ENCODE peak calls at places on chromosomes 4 and X, in eight cellular contexts. One of them, this sample, is unnamed.

GRCh38 chr4:71994559-71994958 is 37.2 kb upstream of the NPFFR2 start:
- DNase-seq in OCI-LY7: no peak
- DNase-seq in SJSA1: no peak
- DNase-seq in tibial artery: no peak
- DNase-seq in transverse colon: no peak
- DNase-seq in ovary: no peak
- DNase-seq in tibial nerve: no peak
- DNase-seq in mesendoderm: no peak
- DNase-seq in this sample: no peak

GRCh38 chrX:107146670-107147069 is 28.0 kb upstream of the RBM41 start:
- DNase-seq in SJSA1: no peak
- DNase-seq in OCI-LY7: no peak
- DNase-seq in tibial artery: no peak
- DNase-seq in tibial nerve: no peak
- DNase-seq in transverse colon: no peak
- DNase-seq in mesendoderm: no peak
- DNase-seq in ovary: no peak
- DNase-seq in this sample: no peak

GRCh38 chr4:152877868-152878267 is 58.3 kb upstream of the FHDC1 start:
- DNase-seq in mesendoderm: no peak
- DNase-seq in tibial artery: no peak
- DNase-seq in ovary: no peak
- DNase-seq in transverse colon: no peak
- DNase-seq in SJSA1: no peak
- DNase-seq in tibial nerve: no peak
- DNase-seq in OCI-LY7: no peak
- DNase-seq in this sample: no peak

GRCh38 chrX:27679281-27679680 is 89.1 kb downstream of the DCAF8L2 start:
- DNase-seq in tibial nerve: no peak
- DNase-seq in tibial artery: no peak
- DNase-seq in ovary: no peak
- DNase-seq in SJSA1: no peak
- DNase-seq in mesendoderm: no peak
- DNase-seq in transverse colon: no peak
- DNase-seq in OCI-LY7: no peak
- DNase-seq in this sample: no peak

GRCh38 chr4:170723171-170723570 is 633.4 kb upstream of the AADAT start:
- DNase-seq in tibial nerve: no peak
- DNase-seq in transverse colon: no peak
- DNase-seq in OCI-LY7: no peak
- DNase-seq in tibial artery: no peak
- DNase-seq in SJSA1: no peak
- DNase-seq in ovary: no peak
- DNase-seq in mesendoderm: no peak
- DNase-seq in this sample: no peak

GRCh38 chrX:68685722-68686683 is 38.5 kb downstream of the STARD8 start:
- DNase-seq in transverse colon: peak; percentile 29
- DNase-seq in ovary: peak; percentile 32
- DNase-seq in OCI-LY7: no peak
- DNase-seq in mesendoderm: peak; percentile 89
- DNase-seq in SJSA1: no peak
- DNase-seq in tibial nerve: no peak
- DNase-seq in tibial artery: no peak
- DNase-seq in this sample: peak; percentile 10

GRCh38 chrX:149504915-149505651 is at the start of gene IDS:
- DNase-seq in transverse colon: peak; percentile 92
- DNase-seq in OCI-LY7: peak; percentile 90
- DNase-seq in mesendoderm: peak; percentile 95
- DNase-seq in tibial artery: peak; percentile 88
- DNase-seq in tibial nerve: peak; percentile 81
- DNase-seq in ovary: peak; percentile 87
- DNase-seq in SJSA1: peak; percentile 74
- DNase-seq in this sample: peak; percentile 90

GRCh38 chrX:68416592-68416991 is 16.7 kb downstream of the OPHN1 start:
- DNase-seq in tibial artery: no peak
- DNase-seq in SJSA1: no peak
- DNase-seq in tibial nerve: no peak
- DNase-seq in mesendoderm: no peak
- DNase-seq in transverse colon: no peak
- DNase-seq in OCI-LY7: no peak
- DNase-seq in ovary: no peak
- DNase-seq in this sample: no peak

GRCh38 chr4:28010543-28011235 is 1150.0 kb downstream of the STIM2 start:
- DNase-seq in ovary: no peak
- DNase-seq in SJSA1: no peak
- DNase-seq in transverse colon: no peak
- DNase-seq in mesendoderm: no peak
- DNase-seq in tibial nerve: no peak
- DNase-seq in OCI-LY7: no peak
- DNase-seq in tibial artery: no peak
- DNase-seq in this sample: no peak

GRCh38 chrX:106894392-106894909 is 8.7 kb downstream of the RIPPLY1 start:
- DNase-seq in mesendoderm: peak; percentile 79
- DNase-seq in ovary: peak; percentile 48
- DNase-seq in OCI-LY7: peak; percentile 43
- DNase-seq in transverse colon: peak; percentile 45
- DNase-seq in SJSA1: peak; percentile 59
- DNase-seq in tibial artery: peak; percentile 33
- DNase-seq in tibial nerve: peak; percentile 20
- DNase-seq in this sample: peak; percentile 48

GRCh38 chr4:87243426-87244053 is 23.1 kb upstream of the KLHL8 start:
- DNase-seq in SJSA1: no peak
- DNase-seq in ovary: no peak
- DNase-seq in transverse colon: no peak
- DNase-seq in mesendoderm: peak; percentile 56
- DNase-seq in tibial artery: no peak
- DNase-seq in OCI-LY7: peak; percentile 14
- DNase-seq in tibial nerve: no peak
- DNase-seq in this sample: no peak

GRCh38 chrX:132401935-132402334 is 86.9 kb downstream of the MBNL3 start:
- DNase-seq in tibial artery: no peak
- DNase-seq in mesendoderm: no peak
- DNase-seq in ovary: no peak
- DNase-seq in SJSA1: no peak
- DNase-seq in tibial nerve: no peak
- DNase-seq in transverse colon: no peak
- DNase-seq in OCI-LY7: no peak
- DNase-seq in this sample: peak; percentile 3

GRCh38 chr4:71709961-71710360 is 73.9 kb downstream of the GC start:
- DNase-seq in mesendoderm: peak; percentile 54
- DNase-seq in OCI-LY7: no peak
- DNase-seq in tibial artery: no peak
- DNase-seq in ovary: no peak
- DNase-seq in tibial nerve: no peak
- DNase-seq in transverse colon: peak; percentile 8
- DNase-seq in SJSA1: no peak
- DNase-seq in this sample: no peak

GRCh38 chrX:13732246-13733067 is 2.0 kb downstream of the TRAPPC2 start:
- DNase-seq in tibial nerve: no peak
- DNase-seq in transverse colon: no peak
- DNase-seq in tibial artery: no peak
- DNase-seq in ovary: no peak
- DNase-seq in SJSA1: no peak
- DNase-seq in mesendoderm: no peak
- DNase-seq in OCI-LY7: peak; percentile 57
- DNase-seq in this sample: no peak

GRCh38 chr4:2292679-2293108 is 30.8 kb upstream of the MXD4 start:
- DNase-seq in ovary: no peak
- DNase-seq in tibial nerve: no peak
- DNase-seq in tibial artery: no peak
- DNase-seq in mesendoderm: no peak
- DNase-seq in OCI-LY7: no peak
- DNase-seq in transverse colon: no peak
- DNase-seq in SJSA1: no peak
- DNase-seq in this sample: no peak

GRCh38 chrX:140507223-140507981 is 2.5 kb upstream of the SOX3 start:
- DNase-seq in tibial nerve: no peak
- DNase-seq in ovary: no peak
- DNase-seq in SJSA1: no peak
- DNase-seq in transverse colon: no peak
- DNase-seq in tibial artery: no peak
- DNase-seq in mesendoderm: peak; percentile 63
- DNase-seq in OCI-LY7: no peak
- DNase-seq in this sample: no peak

GRCh38 chrX:132023117-132023895 is at the start of gene STK26:
- DNase-seq in transverse colon: peak; percentile 84
- DNase-seq in OCI-LY7: peak; percentile 82
- DNase-seq in tibial artery: peak; percentile 58
- DNase-seq in mesendoderm: peak; percentile 91
- DNase-seq in SJSA1: peak; percentile 0
- DNase-seq in ovary: peak; percentile 55
- DNase-seq in tibial nerve: peak; percentile 40
- DNase-seq in this sample: peak; percentile 55

GRCh38 chr4:52842788-52843187 is 19.3 kb upstream of the RASL11B start:
- DNase-seq in tibial nerve: no peak
- DNase-seq in ovary: no peak
- DNase-seq in OCI-LY7: no peak
- DNase-seq in tibial artery: no peak
- DNase-seq in SJSA1: no peak
- DNase-seq in transverse colon: no peak
- DNase-seq in mesendoderm: no peak
- DNase-seq in this sample: no peak

GRCh38 chrX:12480956-12481355 is 310.3 kb upstream of the PRPS2 start:
- DNase-seq in mesendoderm: peak; percentile 41
- DNase-seq in tibial artery: no peak
- DNase-seq in tibial nerve: no peak
- DNase-seq in OCI-LY7: no peak
- DNase-seq in ovary: no peak
- DNase-seq in SJSA1: no peak
- DNase-seq in transverse colon: no peak
- DNase-seq in this sample: no peak

GRCh38 chr4:135269125-135269772 is 1067.7 kb upstream of the PABPC4L start:
- DNase-seq in mesendoderm: no peak
- DNase-seq in tibial nerve: no peak
- DNase-seq in tibial artery: no peak
- DNase-seq in OCI-LY7: no peak
- DNase-seq in transverse colon: no peak
- DNase-seq in SJSA1: no peak
- DNase-seq in ovary: no peak
- DNase-seq in this sample: no peak

GRCh38 chr4:136687118-136687517 is 845.2 kb downstream of the PCDH18 start:
- DNase-seq in tibial nerve: no peak
- DNase-seq in OCI-LY7: no peak
- DNase-seq in tibial artery: no peak
- DNase-seq in ovary: no peak
- DNase-seq in transverse colon: no peak
- DNase-seq in SJSA1: no peak
- DNase-seq in mesendoderm: peak; percentile 23
- DNase-seq in this sample: no peak

GRCh38 chr4:102492531-102493241 is 8.5 kb upstream of the NFKB1 start:
- DNase-seq in OCI-LY7: no peak
- DNase-seq in SJSA1: no peak
- DNase-seq in transverse colon: no peak
- DNase-seq in tibial artery: no peak
- DNase-seq in tibial nerve: no peak
- DNase-seq in mesendoderm: no peak
- DNase-seq in ovary: no peak
- DNase-seq in this sample: no peak

GRCh38 chr4:84403656-84404055 is 95.4 kb downstream of the NKX6-1 start:
- DNase-seq in transverse colon: no peak
- DNase-seq in OCI-LY7: no peak
- DNase-seq in SJSA1: peak; percentile 27
- DNase-seq in mesendoderm: no peak
- DNase-seq in ovary: no peak
- DNase-seq in tibial artery: no peak
- DNase-seq in tibial nerve: no peak
- DNase-seq in this sample: no peak

GRCh38 chr4:24973471-24974251 is 57.1 kb downstream of the LGI2 start:
- DNase-seq in OCI-LY7: no peak
- DNase-seq in mesendoderm: no peak
- DNase-seq in transverse colon: peak; percentile 44
- DNase-seq in ovary: no peak
- DNase-seq in SJSA1: no peak
- DNase-seq in tibial artery: peak; percentile 65
- DNase-seq in tibial nerve: peak; percentile 15
- DNase-seq in this sample: peak; percentile 96

GRCh38 chr4:94208918-94209317 is 1.3 kb downstream of the SMARCAD1 start:
- DNase-seq in tibial nerve: no peak
- DNase-seq in tibial artery: no peak
- DNase-seq in mesendoderm: no peak
- DNase-seq in OCI-LY7: peak; percentile 17
- DNase-seq in SJSA1: no peak
- DNase-seq in transverse colon: no peak
- DNase-seq in ovary: no peak
- DNase-seq in this sample: no peak
- H3K4me3 ChIP-seq in tibial nerve: peak overlapping the region; percentile 65
- H3K4me3 ChIP-seq in tibial artery: peak overlapping the region; percentile 86
- H3K4me3 ChIP-seq in mesendoderm: peak overlapping the region; percentile 19
- H3K4me3 ChIP-seq in OCI-LY7: peak overlapping the region; percentile 73
- H3K4me3 ChIP-seq in SJSA1: peak overlapping the region; percentile 72
- H3K4me3 ChIP-seq in transverse colon: no peak overlapping the region
- H3K4me3 ChIP-seq in ovary: no peak overlapping the region
- H3K4me3 ChIP-seq in this sample: no peak overlapping the region

GRCh38 chr4:8274066-8274652 is 4.6 kb downstream of the HTRA3 start:
- DNase-seq in OCI-LY7: no peak
- DNase-seq in tibial artery: no peak
- DNase-seq in SJSA1: no peak
- DNase-seq in mesendoderm: no peak
- DNase-seq in tibial nerve: no peak
- DNase-seq in ovary: peak; percentile 34
- DNase-seq in transverse colon: no peak
- DNase-seq in this sample: no peak
- H3K4me1 ChIP-seq in OCI-LY7: no peaks in the 10 kb centered on the region
- H3K4me1 ChIP-seq in tibial artery: peaks cover 15% of the 10 kb centered on the region
- H3K4me1 ChIP-seq in SJSA1: peaks cover 19% of the 10 kb centered on the region
- H3K4me1 ChIP-seq in mesendoderm: peaks cover 2% of the 10 kb centered on the region
- H3K4me1 ChIP-seq in tibial nerve: no peaks in the 10 kb centered on the region
- H3K4me1 ChIP-seq in ovary: peaks cover 48% of the 10 kb centered on the region
- H3K4me1 ChIP-seq in transverse colon: peaks cover 25% of the 10 kb centered on the region
- H3K4me1 ChIP-seq in this sample: peaks cover 62% of the 10 kb centered on the region

GRCh38 chrX:115632455-115632854 is 71.5 kb downstream of the PLS3 start:
- DNase-seq in mesendoderm: no peak
- DNase-seq in ovary: no peak
- DNase-seq in tibial nerve: no peak
- DNase-seq in OCI-LY7: no peak
- DNase-seq in tibial artery: no peak
- DNase-seq in SJSA1: peak; percentile 24
- DNase-seq in transverse colon: no peak
- DNase-seq in this sample: no peak
- H3K36me3 ChIP-seq in mesendoderm: no peaks in the 10 kb centered on the region
- H3K36me3 ChIP-seq in ovary: no peaks in the 10 kb centered on the region
- H3K36me3 ChIP-seq in tibial nerve: peaks cover 13% of the 10 kb centered on the region
- H3K36me3 ChIP-seq in OCI-LY7: no peaks in the 10 kb centered on the region
- H3K36me3 ChIP-seq in tibial artery: peaks cover 2% of the 10 kb centered on the region
- H3K36me3 ChIP-seq in SJSA1: peaks cover 20% of the 10 kb centered on the region
- H3K36me3 ChIP-seq in transverse colon: no peaks in the 10 kb centered on the region
- H3K36me3 ChIP-seq in this sample: no peaks in the 10 kb centered on the region

GRCh38 chr4:41268024-41268423 is 11.3 kb downstream of the UCHL1 start:
- DNase-seq in tibial nerve: no peak
- DNase-seq in OCI-LY7: no peak
- DNase-seq in mesendoderm: no peak
- DNase-seq in tibial artery: no peak
- DNase-seq in transverse colon: peak; percentile 17
- DNase-seq in ovary: no peak
- DNase-seq in SJSA1: no peak
- DNase-seq in this sample: no peak

GRCh38 chr4:41268721-41269517 is 12.2 kb downstream of the UCHL1 start:
- DNase-seq in tibial artery: no peak
- DNase-seq in SJSA1: no peak
- DNase-seq in transverse colon: no peak
- DNase-seq in OCI-LY7: no peak
- DNase-seq in ovary: no peak
- DNase-seq in tibial nerve: no peak
- DNase-seq in mesendoderm: no peak
- DNase-seq in this sample: no peak

GRCh38 chr4:41264212-41264611 is 7.5 kb downstream of the UCHL1 start:
- DNase-seq in SJSA1: no peak
- DNase-seq in transverse colon: no peak
- DNase-seq in mesendoderm: no peak
- DNase-seq in tibial nerve: no peak
- DNase-seq in tibial artery: no peak
- DNase-seq in ovary: no peak
- DNase-seq in OCI-LY7: no peak
- DNase-seq in this sample: no peak

GRCh38 chr4:41269682-41270081 is 13.0 kb downstream of the UCHL1 start:
- DNase-seq in tibial artery: no peak
- DNase-seq in OCI-LY7: no peak
- DNase-seq in mesendoderm: no peak
- DNase-seq in transverse colon: no peak
- DNase-seq in tibial nerve: no peak
- DNase-seq in ovary: no peak
- DNase-seq in SJSA1: no peak
- DNase-seq in this sample: no peak
- H3K4me3 ChIP-seq in tibial artery: no peak overlapping the region
- H3K4me3 ChIP-seq in OCI-LY7: no peak overlapping the region
- H3K4me3 ChIP-seq in mesendoderm: no peak overlapping the region
- H3K4me3 ChIP-seq in transverse colon: no peak overlapping the region
- H3K4me3 ChIP-seq in tibial nerve: no peak overlapping the region
- H3K4me3 ChIP-seq in ovary: no peak overlapping the region
- H3K4me3 ChIP-seq in SJSA1: no peak overlapping the region
- H3K4me3 ChIP-seq in this sample: no peak overlapping the region